ENCODE peak calls at places on chromosomes 1 and 21, in four cellular contexts. V, C, I and U are unnamed samples.

GRCh38 chr1:110390692-110391232 is at the start of gene SLC16A4:
- DNase-seq in V (no peak), C (peak; percentile 19), I (no peak), U (peak; percentile 34)

GRCh38 chr1:167663002-167663772 is 33.2 kb downstream of the RCSD1 start:
- DNase-seq in V (no peak), C (peak; percentile 97), I (no peak), U (no peak)

GRCh38 chr21:45468971-45469272 is 64.0 kb downstream of the COL18A1 start:
- DNase-seq in V (no peak), C (no peak), I (no peak), U (no peak)

GRCh38 chr1:47224676-47225399 is 7.2 kb downstream of the TAL1 start:
- DNase-seq in V (no peak), C (no peak), I (no peak), U (no peak)

GRCh38 chr1:94275116-94275515 is 37.7 kb upstream of the ARHGAP29 start:
- DNase-seq in V (no peak), C (no peak), I (no peak), U (no peak)

GRCh38 chr1:15154480-15155036 is 1.0 kb downstream of the TMEM51 start:
- DNase-seq in V (peak; percentile 49), C (no peak), I (no peak), U (peak; percentile 88)

GRCh38 chr21:35925497-35925896 is 134.8 kb downstream of the SETD4 start:
- DNase-seq in V (no peak), C (peak; percentile 16), I (no peak), U (no peak)

GRCh38 chr1:52574594-52574993 is 21.7 kb upstream of the TUT4 start:
- DNase-seq in V (no peak), C (peak; percentile 90), I (no peak), U (no peak)

GRCh38 chr1:74363220-74363619 is 128.0 kb downstream of the TNNI3K start:
- DNase-seq in V (no peak), C (no peak), I (no peak), U (no peak)

GRCh38 chr1:197982266-197982665 is 65.1 kb downstream of the LHX9 start:
- DNase-seq in V (no peak), C (no peak), I (no peak), U (no peak)

GRCh38 chr1:47809301-47810084 is 187.7 kb downstream of the TRABD2B start:
- DNase-seq in V (no peak), C (no peak), I (no peak), U (no peak)

GRCh38 chr1:151989131-151989868 is 4.4 kb downstream of the S100A10 start:
- DNase-seq in V (peak; percentile 76), C (peak; percentile 79), I (no peak), U (no peak)

GRCh38 chr1:91884459-91885290 is 1.3 kb downstream of the TGFBR3 start:
- DNase-seq in V (peak; percentile 35), C (no peak), I (no peak), U (peak; percentile 62)

GRCh38 chr1:223683586-223684487 is 18.3 kb upstream of the CAPN8 start:
- DNase-seq in V (peak; percentile 66), C (peak; percentile 61), I (peak; percentile 26), U (peak; percentile 64)

GRCh38 chr1:192639607-192640368 is 3.8 kb downstream of the RGS13 start:
- DNase-seq in V (no peak), C (peak; percentile 13), I (no peak), U (no peak)

GRCh38 chr1:143611159-143611558 is 360.6 kb downstream of the FAM72C start:
- DNase-seq in V (no peak), C (no peak), I (no peak), U (no peak)

GRCh38 chr1:47521034-47521871 is 83.4 kb downstream of the FOXD2 start:
- DNase-seq in V (no peak), C (no peak), I (no peak), U (no peak)

GRCh38 chr21:33428669-33429068 is 25.5 kb downstream of the IFNGR2 start:
- DNase-seq in V (no peak), C (peak; percentile 92), I (no peak), U (no peak)

GRCh38 chr1:31239653-31240241 is at the start of gene NKAIN1:
- DNase-seq in V (no peak), C (peak; percentile 28), I (peak; percentile 3), U (peak; percentile 90)

GRCh38 chr1:65200411-65200810 is 52.4 kb downstream of the AK4 start:
- DNase-seq in V (no peak), C (no peak), I (no peak), U (no peak)

GRCh38 chr21:41121785-41122415 is 46.1 kb upstream of the BACE2 start:
- DNase-seq in V (peak; percentile 90), C (peak; percentile 45), I (peak; percentile 57), U (peak; percentile 83)

GRCh38 chr1:1426961-1427934 is 6.2 kb upstream of the ANKRD65 start:
- DNase-seq in V (no peak), C (no peak), I (no peak), U (peak; percentile 96)

GRCh38 chr1:116878804-116879477 is 30.8 kb upstream of the PTGFRN start:
- DNase-seq in V (no peak), C (peak; percentile 78), I (no peak), U (peak; percentile 63)

GRCh38 chr21:21434944-21435343 is 436.7 kb downstream of the NCAM2 start:
- DNase-seq in V (no peak), C (no peak), I (no peak), U (no peak)